ENCODE peak calls at places on chromosomes 6 and 20, in ten cellular contexts. L is stimulated activated CD4-positive, alpha-beta T cell treated with anti-CD3 and anti-CD28 coated beads, Interleukin-1b, Interleukin-23, amount 100 ng/mL, for 4 hours; Q is GM12865; C is progenitor cell of endocrine pancreas; F is mucosa of gallbladder; N is CD4-positive, alpha-beta memory T cell; O is GM10248; K is Kasumi-1; H is HepG2; A is HT1080. M is an unnamed sample.

GRCh38 chr20:58985656-58986055 is 4.6 kb downstream of the NELFCD start:
- DNase-seq in L (no peak), A (no peak), K (no peak), H (no peak), Q (no peak), C (no peak), F (no peak), O (no peak), N (no peak), M (no peak)

GRCh38 chr6:33073431-33073871 is at the start of gene HLA-DPA1:
- DNase-seq in L (peak), H (no peak), C (no peak), F (peak), K (peak), N (peak), A (peak), Q (peak), O (peak), M (no peak)

GRCh38 chr6:33623895-33624381 is 2.8 kb downstream of the ITPR3 start:
- DNase-seq in C (no peak), A (no peak), O (no peak), F (no peak), H (no peak), Q (no peak), N (no peak), K (no peak), L (no peak), M (no peak)

GRCh38 chr6:63802606-63803206 is 167.1 kb downstream of the PHF3 start:
- DNase-seq in O (peak), L (no peak), N (no peak), H (peak), A (peak), F (no peak), K (peak), C (no peak), Q (peak), M (no peak)

GRCh38 chr6:35804996-35805736 is at the start of gene LHFPL5:
- DNase-seq in C (peak), N (no peak), H (peak), A (no peak), Q (peak), O (peak), F (no peak), L (peak), K (peak), M (peak)

GRCh38 chr6:98416027-98416426 is 418.3 kb upstream of the POU3F2 start:
- DNase-seq in K (no peak), H (no peak), O (no peak), N (no peak), C (no peak), L (no peak), F (no peak), Q (no peak), A (no peak), M (no peak)

GRCh38 chr6:25331085-25331685 is 52.0 kb downstream of the CARMIL1 start:
- DNase-seq in H (no peak), Q (no peak), K (no peak), F (no peak), A (no peak), L (no peak), C (no peak), N (no peak), O (no peak), M (no peak)

GRCh38 chr6:134675110-134676038 is 274.5 kb downstream of the ALDH8A1 start:
- DNase-seq in A (no peak), K (no peak), H (no peak), O (no peak), Q (no peak), C (no peak), L (no peak), N (no peak), F (no peak), M (no peak)

GRCh38 chr6:105310371-105310770 is 92.5 kb downstream of the PREP start:
- DNase-seq in L (no peak), A (no peak), N (no peak), K (no peak), Q (no peak), C (no peak), H (no peak), F (no peak), O (no peak), M (no peak)

GRCh38 chr6:53593001-53593488 is 48.1 kb upstream of the GCLC start:
- DNase-seq in L (no peak), N (no peak), K (peak), A (peak), O (no peak), H (no peak), Q (no peak), C (no peak), F (no peak), M (no peak)

GRCh38 chr6:117514655-117515054 is 32.2 kb downstream of the DCBLD1 start:
- DNase-seq in L (no peak), H (no peak), C (no peak), Q (no peak), O (no peak), A (no peak), K (no peak), N (no peak), F (no peak), M (no peak)

GRCh38 chr6:133989525-133989924 is 36.5 kb downstream of the TBPL1 start:
- DNase-seq in K (no peak), F (no peak), H (no peak), A (no peak), O (no peak), C (no peak), N (no peak), Q (no peak), L (no peak), M (no peak)

GRCh38 chr6:38187688-38188590 is 368.4 kb downstream of the ZFAND3 start:
- DNase-seq in A (no peak), C (no peak), N (no peak), Q (no peak), O (no peak), H (no peak), K (no peak), L (no peak), F (no peak), M (no peak)

GRCh38 chr6:38354905-38355304 is 284.8 kb downstream of the BTBD9 start:
- DNase-seq in H (no peak), L (no peak), K (no peak), Q (peak), N (no peak), C (no peak), F (no peak), A (no peak), O (no peak), M (no peak)

GRCh38 chr20:10360878-10361277 is 73.1 kb downstream of the MKKS start:
- DNase-seq in C (no peak), Q (no peak), H (no peak), O (no peak), L (no peak), A (peak), F (no peak), K (no peak), N (no peak), M (no peak)

GRCh38 chr6:21500314-21500713 is 93.2 kb upstream of the SOX4 start:
- DNase-seq in K (no peak), A (no peak), C (no peak), F (no peak), L (no peak), Q (no peak), O (no peak), N (no peak), H (no peak), M (no peak)

M was measured in Jurkat, Clone E6-1.